ENCODE peak calls at places on chromosome 1, in eight cellular contexts. One of them, this sample, is unnamed.

GRCh38 chr1:115692224-115692623 is 50.5 kb downstream of the VANGL1 start:
- DNase-seq in right cardiac atrium: no peak
- DNase-seq in cardiac muscle cell: no peak
- DNase-seq in foreskin keratinocyte: no peak
- DNase-seq in ovary: no peak
- DNase-seq in tibial artery: no peak
- DNase-seq in upper lobe of right lung: no peak
- DNase-seq in fibroblast of lung: no peak
- DNase-seq in this sample: no peak

GRCh38 chr1:23282967-23283366 is 61.1 kb downstream of the HNRNPR start:
- DNase-seq in ovary: no peak
- DNase-seq in upper lobe of right lung: no peak
- DNase-seq in fibroblast of lung: peak; percentile 88
- DNase-seq in right cardiac atrium: no peak
- DNase-seq in foreskin keratinocyte: peak; percentile 74
- DNase-seq in tibial artery: no peak
- DNase-seq in cardiac muscle cell: peak; percentile 69
- DNase-seq in this sample: no peak

GRCh38 chr1:55716610-55717009 is 501.4 kb upstream of the USP24 start:
- DNase-seq in tibial artery: no peak
- DNase-seq in cardiac muscle cell: peak; percentile 74
- DNase-seq in ovary: no peak
- DNase-seq in upper lobe of right lung: no peak
- DNase-seq in foreskin keratinocyte: no peak
- DNase-seq in fibroblast of lung: peak; percentile 71
- DNase-seq in right cardiac atrium: no peak
- DNase-seq in this sample: peak; percentile 67

GRCh38 chr1:78831731-78832360 is 174.7 kb downstream of the ADGRL4 start:
- DNase-seq in upper lobe of right lung: no peak
- DNase-seq in right cardiac atrium: no peak
- DNase-seq in foreskin keratinocyte: peak; percentile 94
- DNase-seq in ovary: no peak
- DNase-seq in fibroblast of lung: peak; percentile 83
- DNase-seq in cardiac muscle cell: peak; percentile 89
- DNase-seq in tibial artery: no peak
- DNase-seq in this sample: peak; percentile 90

GRCh38 chr1:219405531-219406331 is 207.2 kb downstream of the ZC3H11B start:
- DNase-seq in foreskin keratinocyte: no peak
- DNase-seq in fibroblast of lung: no peak
- DNase-seq in tibial artery: no peak
- DNase-seq in cardiac muscle cell: no peak
- DNase-seq in right cardiac atrium: no peak
- DNase-seq in ovary: no peak
- DNase-seq in upper lobe of right lung: no peak
- DNase-seq in this sample: no peak

GRCh38 chr1:70156529-70157120 is 48.8 kb downstream of the LRRC40 start:
- DNase-seq in foreskin keratinocyte: peak; percentile 59
- DNase-seq in tibial artery: no peak
- DNase-seq in fibroblast of lung: no peak
- DNase-seq in upper lobe of right lung: no peak
- DNase-seq in right cardiac atrium: no peak
- DNase-seq in cardiac muscle cell: no peak
- DNase-seq in ovary: no peak
- DNase-seq in this sample: peak; percentile 58

GRCh38 chr1:153509729-153510354 is 25.9 kb downstream of the S100A6 start:
- DNase-seq in upper lobe of right lung: peak; percentile 77
- DNase-seq in foreskin keratinocyte: peak; percentile 23
- DNase-seq in cardiac muscle cell: no peak
- DNase-seq in fibroblast of lung: no peak
- DNase-seq in right cardiac atrium: no peak
- DNase-seq in ovary: peak; percentile 52
- DNase-seq in tibial artery: no peak
- DNase-seq in this sample: no peak

GRCh38 chr1:190168116-190168515 is 309.5 kb downstream of the BRINP3 start:
- DNase-seq in right cardiac atrium: no peak
- DNase-seq in upper lobe of right lung: no peak
- DNase-seq in fibroblast of lung: peak; percentile 47
- DNase-seq in cardiac muscle cell: peak; percentile 52
- DNase-seq in ovary: no peak
- DNase-seq in tibial artery: no peak
- DNase-seq in foreskin keratinocyte: peak; percentile 70
- DNase-seq in this sample: peak; percentile 64

GRCh38 chr1:203281851-203282661 is 23.3 kb upstream of the BTG2 start:
- DNase-seq in cardiac muscle cell: no peak
- DNase-seq in upper lobe of right lung: no peak
- DNase-seq in ovary: no peak
- DNase-seq in right cardiac atrium: no peak
- DNase-seq in foreskin keratinocyte: no peak
- DNase-seq in fibroblast of lung: no peak
- DNase-seq in tibial artery: no peak
- DNase-seq in this sample: no peak

GRCh38 chr1:10253755-10254154 is 43.4 kb downstream of the KIF1B start:
- DNase-seq in tibial artery: peak; percentile 35
- DNase-seq in right cardiac atrium: no peak
- DNase-seq in ovary: no peak
- DNase-seq in upper lobe of right lung: no peak
- DNase-seq in fibroblast of lung: peak; percentile 87
- DNase-seq in foreskin keratinocyte: peak; percentile 66
- DNase-seq in cardiac muscle cell: peak; percentile 78
- DNase-seq in this sample: peak; percentile 95

GRCh38 chr1:67572594-67573221 is 112.3 kb upstream of the GADD45A start:
- DNase-seq in foreskin keratinocyte: peak; percentile 94
- DNase-seq in upper lobe of right lung: peak; percentile 80
- DNase-seq in right cardiac atrium: no peak
- DNase-seq in cardiac muscle cell: no peak
- DNase-seq in tibial artery: no peak
- DNase-seq in ovary: no peak
- DNase-seq in fibroblast of lung: no peak
- DNase-seq in this sample: no peak

GRCh38 chr1:67574221-67574620 is 110.8 kb upstream of the GADD45A start:
- DNase-seq in right cardiac atrium: no peak
- DNase-seq in fibroblast of lung: no peak
- DNase-seq in foreskin keratinocyte: no peak
- DNase-seq in ovary: no peak
- DNase-seq in tibial artery: no peak
- DNase-seq in upper lobe of right lung: no peak
- DNase-seq in cardiac muscle cell: no peak
- DNase-seq in this sample: no peak

GRCh38 chr1:67571406-67571805 is 113.6 kb upstream of the GADD45A start:
- DNase-seq in cardiac muscle cell: no peak
- DNase-seq in tibial artery: no peak
- DNase-seq in upper lobe of right lung: no peak
- DNase-seq in foreskin keratinocyte: peak; percentile 40
- DNase-seq in right cardiac atrium: no peak
- DNase-seq in ovary: no peak
- DNase-seq in fibroblast of lung: no peak
- DNase-seq in this sample: no peak

GRCh38 chr1:67572217-67572593 is 112.8 kb upstream of the GADD45A start:
- DNase-seq in tibial artery: no peak
- DNase-seq in upper lobe of right lung: no peak
- DNase-seq in fibroblast of lung: no peak
- DNase-seq in right cardiac atrium: no peak
- DNase-seq in foreskin keratinocyte: no peak
- DNase-seq in ovary: no peak
- DNase-seq in cardiac muscle cell: no peak
- DNase-seq in this sample: no peak

DNA sequence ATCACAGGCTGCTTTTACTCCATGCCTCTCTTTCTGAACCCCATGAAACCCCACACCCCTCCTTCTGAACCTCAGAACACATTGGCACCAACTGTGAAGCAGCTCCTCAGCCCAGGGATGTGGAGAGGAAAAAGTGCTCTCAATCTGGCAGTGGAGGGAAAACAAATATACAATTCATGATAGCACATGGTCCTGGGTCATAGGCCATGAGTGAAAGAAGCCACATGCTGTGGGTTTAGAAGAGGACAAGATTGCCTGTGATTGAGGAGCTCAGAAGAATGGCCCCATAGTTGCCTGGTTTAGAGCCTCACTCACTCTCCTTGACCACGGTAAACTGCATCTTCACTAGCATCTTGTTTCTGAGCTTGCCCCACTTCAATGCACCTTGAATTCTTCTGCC is 111.5 kb upstream of the GADD45A start:
- DNase-seq in fibroblast of lung: peak; percentile 53
- DNase-seq in cardiac muscle cell: no peak
- DNase-seq in ovary: no peak
- DNase-seq in right cardiac atrium: no peak
- DNase-seq in tibial artery: no peak
- DNase-seq in foreskin keratinocyte: no peak
- DNase-seq in upper lobe of right lung: no peak
- DNase-seq in this sample: no peak
- H3K27ac ChIP-seq in fibroblast of lung: no peak overlapping the region
- H3K27ac ChIP-seq in cardiac muscle cell: no peak overlapping the region
- H3K27ac ChIP-seq in ovary: no peak overlapping the region
- H3K27ac ChIP-seq in right cardiac atrium: no peak overlapping the region
- H3K27ac ChIP-seq in tibial artery: no peak overlapping the region
- H3K27ac ChIP-seq in foreskin keratinocyte: peak overlapping the region; percentile 95
- H3K27ac ChIP-seq in upper lobe of right lung: no peak overlapping the region
- H3K27ac ChIP-seq in this sample: no peak overlapping the region

DNA sequence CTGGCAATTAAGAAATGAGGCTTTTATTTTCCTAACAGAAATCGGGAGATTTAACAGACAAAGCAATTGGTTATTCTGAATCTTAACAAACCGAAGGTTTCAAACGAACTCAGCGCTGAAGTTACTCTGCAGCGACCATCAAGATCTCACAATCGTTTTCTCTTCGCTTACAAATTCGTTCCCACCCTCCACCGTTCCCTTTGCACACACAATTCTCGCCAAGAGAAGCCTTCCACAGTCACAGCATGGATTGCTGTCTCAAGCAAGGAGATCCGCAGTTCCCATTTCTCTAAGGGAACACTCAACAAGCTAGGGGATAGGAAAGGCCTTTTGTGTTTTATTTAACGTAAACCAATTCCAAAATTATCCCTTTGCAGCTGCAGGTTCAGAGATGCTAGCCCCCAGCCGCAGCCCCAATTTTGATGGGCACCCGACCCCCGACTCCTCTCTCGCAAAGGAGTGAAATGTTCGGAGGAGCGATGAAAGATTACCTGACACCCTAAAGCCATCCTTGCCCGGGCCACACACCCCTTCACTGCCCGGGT is 759 bp downstream of the FBXO42 start:
- DNase-seq in ovary: no peak
- DNase-seq in tibial artery: peak; percentile 18
- DNase-seq in cardiac muscle cell: peak; percentile 54
- DNase-seq in foreskin keratinocyte: no peak
- DNase-seq in fibroblast of lung: peak; percentile 47
- DNase-seq in upper lobe of right lung: no peak
- DNase-seq in right cardiac atrium: no peak
- DNase-seq in this sample: no peak
- H3K27ac ChIP-seq in ovary: peak overlapping the region; percentile 78
- H3K27ac ChIP-seq in tibial artery: peak overlapping the region; percentile 87
- H3K27ac ChIP-seq in cardiac muscle cell: peak overlapping the region; percentile 96
- H3K27ac ChIP-seq in foreskin keratinocyte: peak overlapping the region; percentile 90
- H3K27ac ChIP-seq in fibroblast of lung: peak overlapping the region; percentile 65
- H3K27ac ChIP-seq in upper lobe of right lung: peak overlapping the region; percentile 89
- H3K27ac ChIP-seq in right cardiac atrium: peak overlapping the region; percentile 94
- H3K27ac ChIP-seq in this sample: peak overlapping the region; percentile 75

GRCh38 chr1:15683411-15684039 is 595 bp upstream of the PLEKHM2 start:
- DNase-seq in ovary: peak; percentile 44
- DNase-seq in cardiac muscle cell: no peak
- DNase-seq in foreskin keratinocyte: no peak
- DNase-seq in upper lobe of right lung: peak; percentile 62
- DNase-seq in fibroblast of lung: no peak
- DNase-seq in tibial artery: no peak
- DNase-seq in right cardiac atrium: peak; percentile 66
- DNase-seq in this sample: no peak

GRCh38 chr1:15684042-15684461 is at the start of gene PLEKHM2:
- DNase-seq in foreskin keratinocyte: no peak
- DNase-seq in ovary: peak; percentile 55
- DNase-seq in fibroblast of lung: peak; percentile 40
- DNase-seq in cardiac muscle cell: peak; percentile 52
- DNase-seq in tibial artery: peak; percentile 30
- DNase-seq in right cardiac atrium: peak; percentile 85
- DNase-seq in upper lobe of right lung: peak; percentile 76
- DNase-seq in this sample: no peak

GRCh38 chr1:15684468-15685283 is 556 bp downstream of the PLEKHM2 start:
- DNase-seq in cardiac muscle cell: peak; percentile 15
- DNase-seq in foreskin keratinocyte: no peak
- DNase-seq in fibroblast of lung: peak; percentile 22
- DNase-seq in right cardiac atrium: peak; percentile 83
- DNase-seq in upper lobe of right lung: peak; percentile 77
- DNase-seq in ovary: peak; percentile 49
- DNase-seq in tibial artery: peak; percentile 51
- DNase-seq in this sample: no peak

GRCh38 chr1:15687446-15687845 is 3.3 kb downstream of the PLEKHM2 start:
- DNase-seq in right cardiac atrium: no peak
- DNase-seq in ovary: no peak
- DNase-seq in tibial artery: no peak
- DNase-seq in fibroblast of lung: no peak
- DNase-seq in upper lobe of right lung: no peak
- DNase-seq in cardiac muscle cell: no peak
- DNase-seq in foreskin keratinocyte: no peak
- DNase-seq in this sample: no peak

GRCh38 chr1:15685820-15686219 is 1.7 kb downstream of the PLEKHM2 start:
- DNase-seq in upper lobe of right lung: no peak
- DNase-seq in foreskin keratinocyte: no peak
- DNase-seq in ovary: no peak
- DNase-seq in fibroblast of lung: peak; percentile 20
- DNase-seq in right cardiac atrium: no peak
- DNase-seq in tibial artery: no peak
- DNase-seq in cardiac muscle cell: no peak
- DNase-seq in this sample: no peak
- H3K27ac ChIP-seq in upper lobe of right lung: no peak overlapping the region
- H3K27ac ChIP-seq in foreskin keratinocyte: peak overlapping the region; percentile 27
- H3K27ac ChIP-seq in ovary: no peak overlapping the region
- H3K27ac ChIP-seq in fibroblast of lung: no peak overlapping the region
- H3K27ac ChIP-seq in right cardiac atrium: peak overlapping the region; percentile 34
- H3K27ac ChIP-seq in tibial artery: peak overlapping the region; percentile 98
- H3K27ac ChIP-seq in cardiac muscle cell: peak overlapping the region; percentile 100
- H3K27ac ChIP-seq in this sample: no peak overlapping the region

DNA sequence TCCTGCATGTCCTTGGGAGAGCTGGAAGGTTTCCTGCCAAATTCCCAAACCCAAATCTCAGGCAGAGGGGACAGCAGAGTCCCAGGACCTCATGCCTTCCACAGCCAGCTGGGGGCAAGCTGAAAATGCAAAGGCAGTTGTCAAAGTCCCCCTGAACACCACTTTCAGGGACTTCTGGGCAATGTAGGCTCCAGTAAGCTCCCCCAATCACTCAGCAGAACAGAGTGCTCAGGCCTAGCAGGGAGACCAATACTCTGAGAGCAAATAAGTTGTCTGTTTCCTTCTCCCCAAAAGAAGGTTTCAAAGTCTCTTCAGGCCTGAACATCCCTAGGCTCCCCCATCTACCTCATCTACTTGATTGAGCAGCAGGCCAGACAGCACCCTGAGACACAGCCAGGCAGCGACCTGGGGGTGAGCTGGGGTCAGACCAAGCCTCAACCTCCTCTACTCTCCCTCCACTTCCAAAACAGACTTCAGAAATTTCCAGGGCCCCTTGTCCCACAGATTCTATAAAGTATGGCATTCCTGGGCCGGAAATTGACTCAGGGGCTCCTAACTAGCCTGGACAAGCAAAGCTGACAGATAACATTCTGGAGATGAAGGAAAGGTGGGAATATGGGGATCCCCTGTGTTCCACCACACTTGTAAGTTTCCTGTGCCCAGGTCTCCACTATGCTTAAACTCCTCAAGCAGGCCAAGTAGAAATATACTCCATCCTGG is 1.9 kb downstream of the SLC9A1 start:
- DNase-seq in cardiac muscle cell: no peak
- DNase-seq in fibroblast of lung: peak; percentile 19
- DNase-seq in ovary: no peak
- DNase-seq in upper lobe of right lung: no peak
- DNase-seq in foreskin keratinocyte: no peak
- DNase-seq in right cardiac atrium: no peak
- DNase-seq in tibial artery: no peak
- DNase-seq in this sample: no peak
- H3K27ac ChIP-seq in cardiac muscle cell: peak overlapping the region; percentile 25
- H3K27ac ChIP-seq in fibroblast of lung: peak overlapping the region; percentile 57
- H3K27ac ChIP-seq in ovary: no peak overlapping the region
- H3K27ac ChIP-seq in upper lobe of right lung: peak overlapping the region; percentile 92
- H3K27ac ChIP-seq in foreskin keratinocyte: peak overlapping the region; percentile 5
- H3K27ac ChIP-seq in right cardiac atrium: peak overlapping the region; percentile 88
- H3K27ac ChIP-seq in tibial artery: peak overlapping the region; percentile 79
- H3K27ac ChIP-seq in this sample: no peak overlapping the region

This sample was measured in brain microvascular endothelial cell.